ENCODE peak calls at places on chromosome 15, in six cellular contexts. R is iris pigment epithelial cell; X is activated T-helper 1 cell treated with anti-CD3 and anti-CD28 coated beads, Interleukin-12 subunit alpha, Interleukin-12 subunit beta, Interleukin-2, Interleukin-4 antibody, amounts not matched to agents 30 ng/mL and 10 ng/mL and 1 ng/mL, durations not matched to agents 14 hours and 24 hours and 36 hours; J is amygdala; V is activated T-cell treated with anti-CD3 and anti-CD28 coated beads, Interleukin-2, amount 50 U/mL, for 72 hours; B is KG1. E is an unnamed sample.
A peak's percentile ranks its signal among the peaks of the same experiment; 100 is the strongest.

GRCh38 chr15:74400915-74401757 is 32.6 kb downstream of the SEMA7A start:
- DNase-seq in B (no peak), J (no peak), X (no peak), V (peak; percentile 50), R (no peak), E (peak; percentile 89)

GRCh38 chr15:64006642-64007041 is 39.6 kb downstream of the DAPK2 start:
- DNase-seq in R (no peak), B (no peak), V (no peak), X (no peak), J (no peak), E (no peak)

GRCh38 chr15:42012241-42012640 is 8.6 kb downstream of the PLA2G4E start:
- DNase-seq in J (no peak), B (no peak), R (no peak), X (no peak), V (no peak), E (no peak)

GRCh38 chr15:57698243-57698642 is 8.3 kb upstream of the POLR2M start:
- DNase-seq in R (no peak), B (no peak), V (no peak), X (no peak), J (no peak), E (no peak)

GRCh38 chr15:22967084-22967770 is 12.9 kb downstream of the CYFIP1 start:
- DNase-seq in R (no peak), J (no peak), V (no peak), X (no peak), B (no peak), E (no peak)

GRCh38 chr15:62850791-62851291 is 191.7 kb upstream of the TPM1 start:
- DNase-seq in R (peak; percentile 84), J (no peak), B (no peak), V (no peak), X (no peak), E (no peak)

GRCh38 chr15:41219381-41219780 is 11.2 kb downstream of the EXD1 start:
- DNase-seq in V (no peak), J (no peak), B (no peak), X (no peak), R (no peak), E (no peak)

GRCh38 chr15:59501531-59502113 is 63.6 kb downstream of the FAM81A start:
- DNase-seq in R (peak; percentile 60), J (no peak), X (no peak), V (no peak), B (no peak), E (peak; percentile 55)

GRCh38 chr15:57747206-57747605 is 40.7 kb downstream of the POLR2M start:
- DNase-seq in R (peak; percentile 65), X (no peak), J (no peak), B (no peak), V (peak; percentile 7), E (peak; percentile 33)

GRCh38 chr15:83843511-83843910 is 189.6 kb downstream of the ADAMTSL3 start:
- DNase-seq in B (no peak), R (peak; percentile 66), X (no peak), J (no peak), V (no peak), E (no peak)

GRCh38 chr15:92009162-92009561 is 155.7 kb downstream of the SLCO3A1 start:
- DNase-seq in B (no peak), R (no peak), X (no peak), J (no peak), V (peak; percentile 35), E (no peak)

GRCh38 chr15:78715930-78716329 is 74.9 kb upstream of the CHRNB4 start:
- DNase-seq in B (no peak), R (peak; percentile 76), J (no peak), X (no peak), V (no peak), E (no peak)

GRCh38 chr15:63288778-63289378 is 11.5 kb downstream of the APH1B start:
- DNase-seq in X (no peak), B (peak; percentile 27), R (peak; percentile 55), V (no peak), J (no peak), E (peak; percentile 68)

GRCh38 chr15:46177219-46177618 is 542.4 kb downstream of the SQOR start:
- DNase-seq in R (no peak), J (no peak), X (no peak), B (no peak), V (no peak), E (no peak)

GRCh38 chr15:33131880-33132279 is 62.6 kb downstream of the FMN1 start:
- DNase-seq in V (no peak), B (no peak), R (peak; percentile 40), J (no peak), X (no peak), E (no peak)

GRCh38 chr15:52803543-52804306 is 13.6 kb upstream of the ONECUT1 start:
- DNase-seq in B (no peak), V (no peak), J (no peak), X (no peak), R (no peak), E (peak; percentile 72)

GRCh38 chr15:45399381-45400212 is 21.3 kb upstream of the GATM start:
- DNase-seq in R (peak; percentile 59), V (no peak), J (no peak), X (no peak), B (peak; percentile 33), E (peak; percentile 51)

GRCh38 chr15:72389231-72389630 is 8.9 kb upstream of the TMEM202 start:
- DNase-seq in R (no peak), X (no peak), V (no peak), B (no peak), J (no peak), E (no peak)

E was measured in RPMI8226.